ENCODE peak calls at places on chromosome 11, in eight cellular contexts. A is NCI-H1417 treated with DMSO at 0.1 percent for 48 hours; U is psoas muscle; P is activated naive CD8-positive, alpha-beta T cell treated with anti-CD3 and anti-CD28 coated beads, Interleukin-2, amount 50 U/mL, for 24 hours; O is NCI-H1092; H is M059J; K is kidney tubule cell; E is endothelial cell. S is an unnamed sample.

GRCh38 chr11:134691985-134692384 is 279.9 kb upstream of the B3GAT1 start:
- DNase-seq in O (no peak), E (no peak), U (no peak), K (peak), A (no peak), P (no peak), H (peak), S (peak)

GRCh38 chr11:84289381-84289906 is 1003.3 kb upstream of the CCDC90B start:
- DNase-seq in E (no peak), O (no peak), A (no peak), H (peak), U (no peak), P (no peak), K (peak), S (peak)

GRCh38 chr11:8340299-8340698 is 76.6 kb upstream of the LMO1 start:
- DNase-seq in H (no peak), A (no peak), E (no peak), U (no peak), P (no peak), K (no peak), O (no peak), S (no peak)

GRCh38 chr11:123707606-123708205 is 33.8 kb downstream of the ZNF202 start:
- DNase-seq in E (peak), H (peak), P (peak), U (peak), K (peak), O (peak), A (peak), S (peak)

GRCh38 chr11:46120361-46120710 is 918 bp downstream of the PHF21A start:
- DNase-seq in O (peak), U (peak), E (peak), P (no peak), A (no peak), K (no peak), H (no peak), S (peak)

GRCh38 chr11:95925011-95925410 is 1.1 kb upstream of the MTMR2 start:
- DNase-seq in U (no peak), H (peak), A (no peak), E (no peak), O (no peak), K (peak), P (no peak), S (peak)

GRCh38 chr11:2762451-2762850 is 62.7 kb upstream of the KCNQ1OT1 start:
- DNase-seq in P (no peak), K (no peak), O (no peak), U (no peak), A (no peak), H (no peak), E (peak), S (no peak)

GRCh38 chr11:65274734-65275682 is 13.2 kb downstream of the POLA2 start:
- DNase-seq in H (peak), K (peak), U (peak), O (peak), A (no peak), P (peak), E (peak), S (peak)

S was measured in GM23248.